ENCODE peak calls at places on chromosome 7, in five cellular contexts. J is uterus, G is spleen, X is NB4, N is RWPE1. B is an unnamed sample.
A peak's percentile ranks its signal among the peaks of the same experiment; 100 is the strongest.

GRCh38 chr7:45215611-45216062 is 58.0 kb downstream of the RAMP3 start:
- DNase-seq in J (no peak), G (no peak), X (no peak), N (no peak), B (peak; percentile 71)

GRCh38 chr7:45712057-45712689 is 138.0 kb downstream of the ADCY1 start:
- DNase-seq in J (no peak), G (no peak), X (peak; percentile 9), N (no peak), B (no peak)

GRCh38 chr7:71612892-71613291 is 480.9 kb downstream of the GALNT17 start:
- DNase-seq in J (peak; percentile 28), G (no peak), X (no peak), N (no peak), B (no peak)

GRCh38 chr7:43679210-43680068 is 49.9 kb downstream of the COA1 start:
- DNase-seq in J (no peak), G (no peak), X (no peak), N (no peak), B (no peak)

GRCh38 chr7:156153590-156153989 is 341.3 kb upstream of the SHH start:
- DNase-seq in J (no peak), G (no peak), X (no peak), N (no peak), B (no peak)

GRCh38 chr7:84533209-84533608 is 338.6 kb upstream of the SEMA3A start:
- DNase-seq in J (no peak), G (no peak), X (no peak), N (no peak), B (no peak)

GRCh38 chr7:27689045-27689877 is 26.6 kb upstream of the HIBADH start:
- DNase-seq in J (no peak), G (no peak), X (peak; percentile 88), N (peak; percentile 29), B (no peak)

GRCh38 chr7:24884401-24884800 is 95.6 kb downstream of the OSBPL3 start:
- DNase-seq in J (no peak), G (no peak), X (no peak), N (no peak), B (peak; percentile 51)

GRCh38 chr7:89238156-89238555 is 442.6 kb upstream of the TEX47 start:
- DNase-seq in J (no peak), G (no peak), X (no peak), N (peak; percentile 5), B (no peak)

GRCh38 chr7:43260980-43261878 is 148.8 kb downstream of the HECW1 start:
- DNase-seq in J (peak; percentile 46), G (peak; percentile 83), X (peak; percentile 82), N (peak; percentile 63), B (peak; percentile 88)

GRCh38 chr7:4655311-4655710 is 26.8 kb upstream of the FOXK1 start:
- DNase-seq in J (no peak), G (no peak), X (no peak), N (peak; percentile 61), B (no peak)

GRCh38 chr7:23570592-23571200 is 26.5 kb upstream of the CCDC126 start:
- DNase-seq in J (peak; percentile 68), G (peak; percentile 73), X (peak; percentile 81), N (peak; percentile 83), B (peak; percentile 88)

GRCh38 chr7:25642849-25643248 is 414.6 kb upstream of the NPVF start:
- DNase-seq in J (no peak), G (no peak), X (peak; percentile 69), N (peak; percentile 38), B (no peak)

GRCh38 chr7:155837126-155837479 is 24.8 kb upstream of the SHH start:
- DNase-seq in J (no peak), G (no peak), X (no peak), N (no peak), B (no peak)

GRCh38 chr7:10803720-10804119 is 170.0 kb upstream of the PHF14 start:
- DNase-seq in J (no peak), G (no peak), X (no peak), N (no peak), B (no peak)

GRCh38 chr7:80134536-80135305 is at the start of gene GNAI1:
- DNase-seq in J (peak; percentile 76), G (peak; percentile 81), X (peak; percentile 50), N (peak; percentile 86), B (peak; percentile 95)

GRCh38 chr7:116863168-116863670 is 832 bp downstream of the CAPZA2 start:
- DNase-seq in J (peak; percentile 23), G (peak; percentile 83), X (no peak), N (peak; percentile 26), B (no peak)

GRCh38 chr7:6166443-6166871 is 106.0 kb downstream of the CYTH3 start:
- DNase-seq in J (no peak), G (no peak), X (peak; percentile 45), N (no peak), B (no peak)

GRCh38 chr7:128404143-128404681 is 5.6 kb downstream of the IMPDH1 start:
- DNase-seq in J (no peak), G (no peak), X (no peak), N (no peak), B (no peak)

GRCh38 chr7:155203059-155203881 is 94.4 kb upstream of the INSIG1 start:
- DNase-seq in J (no peak), G (peak; percentile 77), X (peak; percentile 95), N (no peak), B (no peak)

GRCh38 chr7:2732959-2733584 is 45.1 kb downstream of the AMZ1 start:
- DNase-seq in J (peak; percentile 69), G (peak; percentile 67), X (peak; percentile 68), N (peak; percentile 32), B (peak; percentile 70)

GRCh38 chr7:27171636-27172387 is 2.3 kb downstream of the HOXA10 start:
- DNase-seq in J (peak; percentile 27), G (peak; percentile 54), X (peak; percentile 27), N (no peak), B (no peak)

GRCh38 chr7:42244828-42245227 is 7.8 kb upstream of the GLI3 start:
- DNase-seq in J (no peak), G (no peak), X (no peak), N (peak; percentile 29), B (no peak)

GRCh38 chr7:24757799-24758275 is 573 bp upstream of the GSDME start:
- DNase-seq in J (no peak), G (no peak), X (no peak), N (peak; percentile 58), B (no peak)

GRCh38 chr7:93148135-93148534 is at the start of gene SAMD9L:
- DNase-seq in J (no peak), G (no peak), X (peak; percentile 66), N (no peak), B (no peak)

GRCh38 chr7:45242261-45242660 is 84.7 kb downstream of the RAMP3 start:
- DNase-seq in J (no peak), G (no peak), X (no peak), N (no peak), B (no peak)

GRCh38 chr7:115679976-115680375 is 350.6 kb downstream of the TFEC start:
- DNase-seq in J (no peak), G (no peak), X (peak; percentile 57), N (peak; percentile 11), B (no peak)
- TF ChIP-seq CTCF in J (no peak), G (peak; percentile 17), X (peak; percentile 51), N (no peak), B (peak; percentile 58)

DNA sequence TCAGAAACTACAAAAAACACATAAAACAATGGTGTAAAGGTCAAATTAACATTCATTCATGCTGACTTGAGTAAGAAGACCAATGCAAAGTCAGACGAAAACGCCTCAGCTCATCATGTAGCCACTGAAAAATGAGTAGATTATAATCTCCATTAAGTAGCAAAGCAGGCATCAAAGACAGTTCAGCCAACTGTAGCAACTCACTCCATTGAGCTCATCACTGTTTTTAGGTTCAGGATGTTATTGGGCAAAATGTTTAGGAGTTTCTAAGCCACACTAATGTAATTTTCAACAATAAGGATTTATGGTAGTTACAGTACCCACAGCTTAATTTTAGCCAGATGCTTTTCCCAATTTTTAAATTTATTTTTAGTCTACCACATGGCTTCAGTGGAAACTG is 178.6 kb downstream of the ELMO1 start:
- DNase-seq in J (no peak), G (no peak), X (no peak), N (no peak), B (no peak)
- TF ChIP-seq CTCF in J (no peak), G (no peak), X (no peak), N (no peak), B (no peak)

DNA sequence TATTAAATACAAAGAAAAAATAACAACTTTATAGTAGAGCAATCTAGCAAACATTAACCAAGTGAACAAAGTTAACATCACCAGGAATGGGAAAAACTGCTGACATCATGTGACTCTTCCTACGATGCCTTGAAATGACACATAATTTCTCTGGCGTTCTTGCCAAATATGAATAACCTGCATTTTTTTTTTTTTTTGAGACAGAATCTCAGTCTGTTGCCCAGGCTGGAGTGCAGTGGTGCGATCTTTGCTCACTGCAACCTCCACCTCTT is 126.5 kb upstream of the VKORC1L1 start:
- DNase-seq in J (no peak), G (no peak), X (no peak), N (no peak), B (no peak)
- TF ChIP-seq CTCF in J (no peak), G (no peak), X (no peak), N (no peak), B (no peak)

GRCh38 chr7:1140481-1141104 is 19.4 kb downstream of the ZFAND2A start:
- DNase-seq in J (no peak), G (peak; percentile 63), X (no peak), N (no peak), B (no peak)

GRCh38 chr7:1149351-1149794 is 10.6 kb downstream of the ZFAND2A start:
- DNase-seq in J (no peak), G (peak; percentile 63), X (no peak), N (no peak), B (no peak)

GRCh38 chr7:1142051-1142635 is 17.9 kb downstream of the ZFAND2A start:
- DNase-seq in J (no peak), G (peak; percentile 52), X (no peak), N (no peak), B (no peak)

GRCh38 chr7:1141651-1142050 is 18.3 kb downstream of the ZFAND2A start:
- DNase-seq in J (no peak), G (peak; percentile 28), X (peak; percentile 48), N (no peak), B (no peak)

GRCh38 chr7:1144269-1144771 is 15.7 kb downstream of the ZFAND2A start:
- DNase-seq in J (no peak), G (peak; percentile 71), X (peak; percentile 67), N (peak; percentile 49), B (no peak)
- TF ChIP-seq CTCF in J (no peak), G (peak; percentile 37), X (peak; percentile 45), N (peak; percentile 68), B (peak; percentile 32)

GRCh38 chr7:30682131-30683083 is at the start of gene CRHR2:
- DNase-seq in J (no peak), G (no peak), X (no peak), N (no peak), B (no peak)
- TF ChIP-seq CTCF in J (peak; percentile 42), G (peak; percentile 26), X (peak; percentile 24), N (no peak), B (peak; percentile 44)

GRCh38 chr7:134878731-134879295 is 99.4 kb downstream of the CALD1 start:
- DNase-seq in J (no peak), G (no peak), X (no peak), N (no peak), B (no peak)
- TF ChIP-seq CTCF in J (no peak), G (no peak), X (no peak), N (no peak), B (no peak)

B was measured in osteocyte.